ENCODE peak calls at places on chromosomes 12 and 14, in six cellular contexts. S is iris pigment epithelial cell, Q is GM20000, V is AG08395, P is NCI-H2029 treated with DMSO at 0.1 percent for 48 hours, I is cardiac muscle cell. H is an unnamed sample.

GRCh38 chr12:88895634-88896033 is 315.4 kb upstream of the KITLG start:
- DNase-seq in S (peak), Q (no peak), V (no peak), P (no peak), I (no peak), H (no peak)

GRCh38 chr12:88922816-88923215 is 342.5 kb upstream of the KITLG start:
- DNase-seq in S (peak), Q (no peak), V (peak), P (no peak), I (no peak), H (no peak)

GRCh38 chr14:100778951-100779690 is 46.8 kb upstream of the MEG3 start:
- DNase-seq in S (no peak), Q (no peak), V (no peak), P (no peak), I (no peak), H (no peak)

GRCh38 chr14:35512765-35513164 is 21.2 kb upstream of the INSM2 start:
- DNase-seq in S (no peak), Q (no peak), V (no peak), P (no peak), I (no peak), H (no peak)

GRCh38 chr14:87643005-87643404 is 350.0 kb downstream of the GALC start:
- DNase-seq in S (no peak), Q (no peak), V (no peak), P (no peak), I (peak), H (no peak)

GRCh38 chr12:130965668-130966067 is 12.0 kb downstream of the ADGRD1 start:
- DNase-seq in S (peak), Q (no peak), V (no peak), P (no peak), I (no peak), H (no peak)

GRCh38 chr14:83120187-83120586 is 1586.5 kb upstream of the SEL1L start:
- DNase-seq in S (peak), Q (no peak), V (no peak), P (no peak), I (no peak), H (no peak)

GRCh38 chr14:26856832-26857508 is 259.1 kb upstream of the NOVA1 start:
- DNase-seq in S (no peak), Q (no peak), V (no peak), P (no peak), I (no peak), H (no peak)

GRCh38 chr12:91043408-91043807 is 14.4 kb downstream of the KERA start:
- DNase-seq in S (no peak), Q (no peak), V (no peak), P (no peak), I (peak), H (no peak)